ENCODE peak calls at places on chromosomes 16 and 17, in four cellular contexts. One of them, this sample, is unnamed.

GRCh38 chr17:7850970-7851437 is 3.9 kb upstream of the TMEM88 start:
- DNase-seq in GM10248: no peak
- DNase-seq in endothelial cell: no peak
- DNase-seq in NCI-H69: no peak
- DNase-seq in this sample: no peak

GRCh38 chr17:50080096-50080480 is 15.1 kb upstream of the PDK2 start:
- DNase-seq in endothelial cell: no peak
- DNase-seq in NCI-H69: no peak
- DNase-seq in GM10248: no peak
- DNase-seq in this sample: no peak

GRCh38 chr16:6977291-6977690 is 355.4 kb upstream of the RBFOX1 start:
- DNase-seq in endothelial cell: no peak
- DNase-seq in NCI-H69: no peak
- DNase-seq in GM10248: no peak
- DNase-seq in this sample: no peak

GRCh38 chr17:29445844-29446243 is 55.7 kb downstream of the TAOK1 start:
- DNase-seq in GM10248: no peak
- DNase-seq in NCI-H69: peak; percentile 65
- DNase-seq in endothelial cell: no peak
- DNase-seq in this sample: no peak

GRCh38 chr17:77681820-77682219 is 276.7 kb upstream of the TNRC6C start:
- DNase-seq in NCI-H69: no peak
- DNase-seq in endothelial cell: no peak
- DNase-seq in GM10248: no peak
- DNase-seq in this sample: no peak

GRCh38 chr16:69563605-69564580 is 1.9 kb upstream of the NFAT5 start:
- DNase-seq in endothelial cell: no peak
- DNase-seq in NCI-H69: no peak
- DNase-seq in GM10248: peak; percentile 63
- DNase-seq in this sample: peak; percentile 38

GRCh38 chr17:37187262-37187661 is 188.5 kb upstream of the C17orf78 start:
- DNase-seq in GM10248: no peak
- DNase-seq in NCI-H69: no peak
- DNase-seq in endothelial cell: no peak
- DNase-seq in this sample: no peak

GRCh38 chr17:31488264-31488981 is 96.9 kb downstream of the RAB11FIP4 start:
- DNase-seq in NCI-H69: peak; percentile 81
- DNase-seq in GM10248: no peak
- DNase-seq in endothelial cell: no peak
- DNase-seq in this sample: no peak

GRCh38 chr16:86449377-86450095 is 60.8 kb upstream of the FOXF1 start:
- DNase-seq in endothelial cell: no peak
- DNase-seq in GM10248: no peak
- DNase-seq in NCI-H69: no peak
- DNase-seq in this sample: no peak

GRCh38 chr16:75380870-75381269 is 52.4 kb downstream of the CFDP1 start:
- DNase-seq in endothelial cell: no peak
- DNase-seq in GM10248: no peak
- DNase-seq in NCI-H69: no peak
- DNase-seq in this sample: no peak

GRCh38 chr17:62664336-62665120 is 37.1 kb downstream of the MRC2 start:
- DNase-seq in NCI-H69: no peak
- DNase-seq in GM10248: no peak
- DNase-seq in endothelial cell: no peak
- DNase-seq in this sample: no peak

GRCh38 chr16:5002699-5003143 is 31.0 kb downstream of the NAGPA start:
- DNase-seq in endothelial cell: no peak
- DNase-seq in GM10248: no peak
- DNase-seq in NCI-H69: no peak
- DNase-seq in this sample: no peak

GRCh38 chr17:28552201-28552999 is at the start of gene UNC119:
- DNase-seq in GM10248: peak; percentile 94
- DNase-seq in NCI-H69: peak; percentile 92
- DNase-seq in endothelial cell: peak; percentile 81
- DNase-seq in this sample: peak; percentile 94

GRCh38 chr16:57091990-57092785 is at the start of gene CPNE2:
- DNase-seq in GM10248: peak; percentile 73
- DNase-seq in endothelial cell: peak; percentile 67
- DNase-seq in NCI-H69: peak; percentile 78
- DNase-seq in this sample: peak; percentile 54

GRCh38 chr17:64728041-64728695 is 66.1 kb upstream of the SMURF2 start:
- DNase-seq in NCI-H69: no peak
- DNase-seq in GM10248: no peak
- DNase-seq in endothelial cell: no peak
- DNase-seq in this sample: no peak

GRCh38 chr16:21275529-21275928 is 2.6 kb downstream of the CRYM start:
- DNase-seq in endothelial cell: no peak
- DNase-seq in NCI-H69: no peak
- DNase-seq in GM10248: no peak
- DNase-seq in this sample: no peak

GRCh38 chr17:81967533-81968395 is 6.8 kb upstream of the NOTUM start:
- DNase-seq in NCI-H69: peak; percentile 83
- DNase-seq in endothelial cell: no peak
- DNase-seq in GM10248: peak; percentile 95
- DNase-seq in this sample: peak; percentile 81

GRCh38 chr16:12086861-12087260 is 110.3 kb downstream of the SNX29 start:
- DNase-seq in endothelial cell: no peak
- DNase-seq in NCI-H69: no peak
- DNase-seq in GM10248: no peak
- DNase-seq in this sample: no peak

GRCh38 chr17:38558751-38559024 is 47.1 kb downstream of the SRCIN1 start:
- DNase-seq in NCI-H69: no peak
- DNase-seq in endothelial cell: no peak
- DNase-seq in GM10248: no peak
- DNase-seq in this sample: no peak

GRCh38 chr16:87457051-87457611 is 35.7 kb downstream of the ZCCHC14 start:
- DNase-seq in NCI-H69: no peak
- DNase-seq in GM10248: no peak
- DNase-seq in endothelial cell: no peak
- DNase-seq in this sample: no peak

GRCh38 chr16:1051446-1051845 is 21.1 kb upstream of the SSTR5 start:
- DNase-seq in GM10248: no peak
- DNase-seq in endothelial cell: no peak
- DNase-seq in NCI-H69: no peak
- DNase-seq in this sample: no peak

GRCh38 chr17:44591223-44591622 is 33.9 kb downstream of the FZD2 start:
- DNase-seq in GM10248: no peak
- DNase-seq in endothelial cell: no peak
- DNase-seq in NCI-H69: peak; percentile 46
- DNase-seq in this sample: no peak

GRCh38 chr17:73179387-73179786 is 13.5 kb upstream of the COG1 start:
- DNase-seq in GM10248: no peak
- DNase-seq in endothelial cell: no peak
- DNase-seq in NCI-H69: no peak
- DNase-seq in this sample: no peak

GRCh38 chr16:66874079-66874775 is 6.1 kb upstream of the PDP2 start:
- DNase-seq in endothelial cell: no peak
- DNase-seq in NCI-H69: peak; percentile 37
- DNase-seq in GM10248: no peak
- DNase-seq in this sample: no peak

GRCh38 chr16:22070361-22071351 is 21.7 kb upstream of the VWA3A start:
- DNase-seq in GM10248: no peak
- DNase-seq in endothelial cell: no peak
- DNase-seq in NCI-H69: peak; percentile 8
- DNase-seq in this sample: no peak

GRCh38 chr17:74245145-74245817 is 28.8 kb upstream of the DNAI2 start:
- DNase-seq in endothelial cell: peak; percentile 28
- DNase-seq in NCI-H69: peak; percentile 21
- DNase-seq in GM10248: no peak
- DNase-seq in this sample: no peak

GRCh38 chr17:61395409-61395982 is 4.1 kb upstream of the TBX2 start:
- DNase-seq in NCI-H69: no peak
- DNase-seq in endothelial cell: no peak
- DNase-seq in GM10248: no peak
- DNase-seq in this sample: no peak

GRCh38 chr16:15033309-15033707 is 22.6 kb downstream of the NTAN1 start:
- DNase-seq in NCI-H69: no peak
- DNase-seq in endothelial cell: no peak
- DNase-seq in GM10248: no peak
- DNase-seq in this sample: no peak